ENCODE peak calls at places on chromosomes 6 and 20, in eight cellular contexts. H is fibroblast of pulmonary artery; C is activated naive CD8-positive, alpha-beta T cell treated with anti-CD3 and anti-CD28 coated beads for 36 hours; R is HFFc6; W is activated CD8-positive, alpha-beta memory T cell treated with anti-CD3 and anti-CD28 coated beads for 4 hours; L is cardiac muscle cell; G is NCI-H460; Z is cardiac fibroblast. A is an unnamed sample.

GRCh38 chr6:31768717-31769257 is 6.3 kb downstream of the SAPCD1 start:
- DNase-seq in H (no peak), C (no peak), R (no peak), W (no peak), L (no peak), G (no peak), Z (no peak), A (no peak)

GRCh38 chr6:100620085-100620484 is 155.4 kb upstream of the SIM1 start:
- DNase-seq in H (peak; percentile 78), C (no peak), R (peak; percentile 93), W (no peak), L (no peak), G (no peak), Z (peak; percentile 85), A (no peak)

GRCh38 chr20:37431786-37432185 is 85.8 kb downstream of the SRC start:
- DNase-seq in H (no peak), C (no peak), R (no peak), W (no peak), L (no peak), G (no peak), Z (no peak), A (no peak)

GRCh38 chr6:138227316-138227781 is 9.1 kb upstream of the PBOV1 start:
- DNase-seq in H (no peak), C (no peak), R (no peak), W (no peak), L (no peak), G (no peak), Z (no peak), A (no peak)

GRCh38 chr20:24950128-24950835 is 1.2 kb downstream of the CST7 start:
- DNase-seq in H (no peak), C (no peak), R (no peak), W (no peak), L (no peak), G (no peak), Z (no peak), A (no peak)

GRCh38 chr6:41677430-41678045 is 39.3 kb downstream of the MDFI start:
- DNase-seq in H (no peak), C (no peak), R (no peak), W (no peak), L (no peak), G (no peak), Z (no peak), A (no peak)

GRCh38 chr20:57620999-57621398 is 773 bp upstream of the ZBP1 start:
- DNase-seq in H (no peak), C (peak; percentile 43), R (no peak), W (no peak), L (no peak), G (no peak), Z (no peak), A (no peak)

GRCh38 chr20:22691369-22692118 is 107.2 kb upstream of the FOXA2 start:
- DNase-seq in H (peak; percentile 81), C (peak; percentile 52), R (peak; percentile 46), W (no peak), L (peak; percentile 87), G (peak; percentile 64), Z (peak; percentile 76), A (peak; percentile 75)

GRCh38 chr6:165049362-165049761 is 260.0 kb downstream of the C6orf118 start:
- DNase-seq in H (peak; percentile 30), C (peak; percentile 21), R (no peak), W (no peak), L (peak; percentile 50), G (peak; percentile 6), Z (peak; percentile 26), A (no peak)

GRCh38 chr20:31845300-31845863 is at the start of gene FOXS1:
- DNase-seq in H (peak; percentile 42), C (no peak), R (no peak), W (no peak), L (peak; percentile 78), G (no peak), Z (peak; percentile 64), A (no peak)

GRCh38 chr6:33079575-33079974 is 3.8 kb downstream of the HLA-DPB1 start:
- DNase-seq in H (no peak), C (no peak), R (no peak), W (no peak), L (no peak), G (no peak), Z (no peak), A (no peak)

GRCh38 chr6:90079555-90080490 is 185.6 kb downstream of the GJA10 start:
- DNase-seq in H (no peak), C (peak; percentile 67), R (no peak), W (peak; percentile 20), L (no peak), G (no peak), Z (no peak), A (no peak)

GRCh38 chr20:32050851-32051556 is 1.0 kb upstream of the HCK start:
- DNase-seq in H (no peak), C (no peak), R (no peak), W (no peak), L (no peak), G (no peak), Z (no peak), A (no peak)

GRCh38 chr20:6654490-6655247 is 112.8 kb upstream of the BMP2 start:
- DNase-seq in H (no peak), C (no peak), R (no peak), W (no peak), L (no peak), G (no peak), Z (peak; percentile 40), A (no peak)

GRCh38 chr6:2938632-2939083 is 32.7 kb downstream of the SERPINB6 start:
- DNase-seq in H (peak; percentile 17), C (no peak), R (no peak), W (no peak), L (no peak), G (peak; percentile 70), Z (peak; percentile 43), A (no peak)

GRCh38 chr20:38550274-38550673 is 30.7 kb upstream of the ADIG start:
- DNase-seq in H (no peak), C (no peak), R (no peak), W (no peak), L (no peak), G (no peak), Z (no peak), A (no peak)

GRCh38 chr6:166005401-166005845 is 162.2 kb downstream of the TBXT start:
- DNase-seq in H (peak; percentile 74), C (no peak), R (no peak), W (no peak), L (peak; percentile 49), G (peak; percentile 46), Z (peak; percentile 54), A (no peak)